ENCODE peak calls at places on chromosomes 4 and X, in five cellular contexts. D is breast epithelium; M is neural progenitor cell; A is tibial artery; N is CD8-positive, alpha-beta T cell. F is an unnamed sample. For H3K27me3, the result is how much of the 10 kb centered on the place peaks cover.

GRCh38 chr4:167219090-167219489 is 15.2 kb downstream of the SPOCK3 start:
- DNase-seq in M (no peak), N (no peak), D (no peak), A (no peak), F (no peak)

GRCh38 chr4:20284990-20285389 is 33.3 kb downstream of the SLIT2 start:
- DNase-seq in N (no peak), M (no peak), D (no peak), A (no peak), F (no peak)

GRCh38 chr4:101597204-101597603 is 193.3 kb upstream of the BANK1 start:
- DNase-seq in D (no peak), M (no peak), A (no peak), N (peak), F (no peak)

GRCh38 chr4:2516635-2517034 is 19.8 kb upstream of the FAM193A start:
- DNase-seq in N (no peak), A (no peak), M (no peak), D (no peak), F (no peak)

GRCh38 chr4:98466868-98467599 is 191.4 kb downstream of the TSPAN5 start:
- DNase-seq in M (no peak), A (no peak), N (no peak), D (no peak), F (no peak)

GRCh38 chr4:102612824-102613366 is 111.7 kb downstream of the NFKB1 start:
- DNase-seq in D (no peak), N (peak), A (no peak), M (no peak), F (no peak)

GRCh38 chrX:78329486-78329885 is 2.1 kb upstream of the CYSLTR1 start:
- DNase-seq in M (no peak), A (no peak), D (no peak), N (no peak), F (no peak)

GRCh38 chrX:26586570-26586969 is 370.6 kb downstream of the MAGEB5 start:
- DNase-seq in A (no peak), D (no peak), N (no peak), M (peak), F (no peak)

GRCh38 chrX:29652484-29652883 is 562.9 kb upstream of the MAGEB2 start:
- DNase-seq in N (no peak), D (no peak), M (no peak), A (no peak), F (no peak)

GRCh38 chr4:164956766-164957643 is 20.5 kb downstream of the TRIM61 start:
- DNase-seq in A (peak), D (peak), N (peak), M (peak), F (peak)

GRCh38 chr4:108384544-108384943 is 215.8 kb upstream of the LEF1 start:
- DNase-seq in A (no peak), N (no peak), D (no peak), M (no peak), F (no peak)

GRCh38 chr4:105786748-105787147 is 78.2 kb downstream of the GSTCD start:
- DNase-seq in M (no peak), D (no peak), A (no peak), N (no peak), F (no peak)

GRCh38 chr4:108644237-108644636 is 6.2 kb upstream of the OSTC start:
- DNase-seq in A (no peak), D (no peak), N (no peak), M (no peak), F (no peak)

GRCh38 chr4:33411182-33411581 is 2691.0 kb downstream of the PCDH7 start:
- DNase-seq in A (no peak), M (no peak), N (no peak), D (no peak), F (no peak)

GRCh38 chr4:67929447-67929846 is 33.8 kb downstream of the TMPRSS11A start:
- DNase-seq in N (no peak), A (no peak), M (no peak), D (no peak), F (no peak)

GRCh38 chr4:185002784-185003183 is 15.5 kb upstream of the HELT start:
- DNase-seq in D (no peak), M (no peak), A (peak), N (no peak), F (no peak)

GRCh38 chr4:150063128-150063527 is 15.1 kb upstream of the DCLK2 start:
- DNase-seq in N (no peak), M (no peak), A (no peak), D (no peak), F (no peak)

GRCh38 chr4:54277691-54278090 is 48.6 kb downstream of the PDGFRA start:
- DNase-seq in A (no peak), M (no peak), N (no peak), D (no peak), F (no peak)

GRCh38 chr4:73450398-73451004 is 14.5 kb downstream of the AFP start:
- DNase-seq in D (no peak), M (peak), N (no peak), A (no peak), F (peak)

GRCh38 chr4:99099311-99099710 is 10.7 kb upstream of the ADH5 start:
- DNase-seq in M (no peak), N (no peak), A (no peak), D (no peak), F (no peak)

GRCh38 chr4:16532240-16532990 is 306.1 kb upstream of the TAPT1 start:
- DNase-seq in N (no peak), A (no peak), M (no peak), D (peak), F (no peak)

GRCh38 chr4:4289055-4289454 is 899 bp downstream of the LYAR start:
- DNase-seq in N (no peak), M (no peak), D (no peak), A (no peak), F (no peak)

GRCh38 chrX:26783512-26784225 is 567.7 kb downstream of the MAGEB5 start:
- DNase-seq in A (no peak), N (no peak), M (peak), D (no peak), F (no peak)

GRCh38 chr4:31021008-31021407 is 300.8 kb downstream of the PCDH7 start:
- DNase-seq in N (no peak), M (no peak), A (no peak), D (no peak), F (no peak)

GRCh38 chrX:44943007-44943406 is 70.0 kb downstream of the KDM6A start:
- DNase-seq in D (no peak), N (no peak), A (no peak), M (no peak), F (no peak)

GRCh38 chr4:148059617-148060180 is 327.8 kb downstream of the ARHGAP10 start:
- DNase-seq in D (no peak), A (no peak), M (no peak), N (no peak), F (no peak)

GRCh38 chrX:39171686-39172085 is 370.4 kb downstream of the MID1IP1 start:
- DNase-seq in N (no peak), A (no peak), M (no peak), D (no peak), F (no peak)

GRCh38 chr4:183349673-183350072 is 27.4 kb upstream of the CLDN24 start:
- DNase-seq in D (no peak), N (no peak), M (no peak), A (no peak), F (no peak)

GRCh38 chrX:142089193-142089592 is 115.9 kb downstream of the MAGEC2 start:
- DNase-seq in A (no peak), D (no peak), N (no peak), M (no peak), F (no peak)

GRCh38 chr4:189198624-189199023 is 742.0 kb upstream of the FRG1 start:
- DNase-seq in N (no peak), M (no peak), D (no peak), A (no peak), F (no peak)

GRCh38 chrX:131734621-131735020 is 190.7 kb downstream of the OR13H1 start:
- DNase-seq in N (no peak), M (no peak), A (no peak), D (peak), F (peak)

GRCh38 chr4:37989398-37990260 is 29.4 kb downstream of the PTTG2 start:
- DNase-seq in D (no peak), M (no peak), N (no peak), A (no peak), F (no peak)

GRCh38 chrX:18291006-18291545 is 63.4 kb downstream of the SCML2 start:
- DNase-seq in D (no peak), M (no peak), N (no peak), A (no peak), F (no peak)

GRCh38 chr4:5404073-5404472 is 304.3 kb downstream of the EVC2 start:
- DNase-seq in A (peak), N (no peak), D (no peak), M (no peak), F (no peak)
- H3K27me3 ChIP-seq in A (under half), N (under half), D (under half), M (under half), F (under half)

GRCh38 chrX:11197671-11198070 is 86.5 kb downstream of the HCCS start:
- DNase-seq in A (no peak), M (no peak), D (no peak), N (no peak), F (no peak)
- H3K27me3 ChIP-seq in A (under half), M (under half), D (under half), N (under half), F (under half)

DNA sequence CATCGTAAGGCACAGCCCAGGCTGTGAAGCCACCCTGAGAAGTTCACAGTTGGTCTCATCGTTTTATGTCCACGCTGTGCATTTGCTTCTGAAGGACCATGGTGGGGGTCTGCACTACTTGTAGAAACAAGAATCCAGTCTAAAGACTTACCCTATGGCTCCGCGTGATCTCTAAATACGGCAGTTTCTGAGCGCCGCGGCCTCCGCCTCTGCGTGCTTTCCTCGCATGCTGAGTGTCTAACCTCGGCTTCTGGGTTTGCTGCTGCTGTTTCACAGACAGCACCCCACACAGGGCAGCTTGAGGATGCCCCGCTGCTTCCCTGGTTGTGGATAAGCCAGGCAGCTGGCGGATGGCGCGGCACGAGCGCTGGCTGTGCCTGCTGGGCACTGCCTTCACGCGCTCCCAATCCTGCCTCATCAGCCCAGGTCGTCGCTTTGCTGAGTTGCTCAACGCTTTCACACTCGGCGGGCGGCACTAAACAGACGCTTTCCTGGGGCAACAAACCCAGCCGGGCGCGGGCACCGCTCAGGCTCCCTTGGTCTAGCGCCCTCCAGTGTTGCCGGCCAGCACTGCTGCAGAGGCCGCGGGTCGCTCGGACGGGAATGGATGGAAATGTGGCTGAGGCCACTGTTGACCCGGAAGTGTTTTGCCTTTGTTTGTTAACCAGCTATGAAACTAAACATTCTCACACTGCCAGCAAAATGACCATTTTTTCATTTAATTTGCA is 39.2 kb downstream of the FGFRL1 start:
- DNase-seq in N (no peak), M (peak), A (peak), D (no peak), F (peak)
- H3K27me3 ChIP-seq in N (under half), M (half or more), A (half or more), D (under half), F (half or more)

DNA sequence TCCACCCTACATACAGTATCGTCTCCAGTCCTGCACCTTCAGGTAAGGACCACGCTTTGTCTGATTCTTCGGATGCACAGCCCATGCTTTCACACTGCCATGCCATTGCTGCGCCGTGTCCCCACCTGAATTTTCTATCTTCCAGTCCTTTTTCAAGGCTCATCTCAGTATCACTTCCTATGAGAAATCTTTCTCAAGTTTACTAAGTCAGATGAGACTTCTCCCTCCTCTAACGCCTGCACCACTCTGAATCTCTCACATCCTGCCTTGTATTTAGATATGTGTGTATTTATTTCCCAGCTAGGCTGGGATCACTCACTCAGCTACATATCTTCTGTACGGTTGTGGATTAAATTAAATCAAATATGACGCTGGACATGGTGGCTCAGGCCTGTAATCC is 116.8 kb downstream of the SMIM20 start:
- DNase-seq in M (no peak), A (no peak), D (no peak), N (no peak), F (no peak)
- H3K27me3 ChIP-seq in M (under half), A (under half), D (under half), N (under half), F (under half)

GRCh38 chrX:24146283-24146865 is 3.2 kb upstream of the ZFX start:
- DNase-seq in D (no peak), N (no peak), M (peak), A (no peak), F (no peak)

GRCh38 chrX:24148118-24148517 is 1.4 kb upstream of the ZFX start:
- DNase-seq in D (no peak), M (no peak), N (no peak), A (no peak), F (no peak)

GRCh38 chrX:24145340-24146186 is 4.0 kb upstream of the ZFX start:
- DNase-seq in D (no peak), M (no peak), A (no peak), N (no peak), F (no peak)

GRCh38 chrX:24147165-24147564 is 2.4 kb upstream of the ZFX start:
- DNase-seq in D (no peak), N (no peak), M (no peak), A (no peak), F (no peak)

GRCh38 chrX:24144528-24144927 is 5.0 kb upstream of the ZFX start:
- DNase-seq in A (no peak), N (no peak), M (no peak), D (no peak), F (no peak)
- H3K27me3 ChIP-seq in A (under half), N (under half), M (under half), D (under half), F (under half)

GRCh38 chrX:136034622-136035021 is 49.4 kb downstream of the SLC9A6 start:
- DNase-seq in N (no peak), A (no peak), D (no peak), M (no peak), F (no peak)

GRCh38 chrX:136035663-136036062 is 50.4 kb downstream of the SLC9A6 start:
- DNase-seq in M (no peak), A (no peak), D (no peak), N (no peak), F (no peak)

GRCh38 chrX:136030357-136031225 is 45.4 kb downstream of the SLC9A6 start:
- DNase-seq in A (peak), D (no peak), N (no peak), M (no peak), F (peak)

GRCh38 chrX:136031626-136032025 is 46.4 kb downstream of the SLC9A6 start:
- DNase-seq in D (no peak), N (no peak), A (no peak), M (no peak), F (no peak)

DNA sequence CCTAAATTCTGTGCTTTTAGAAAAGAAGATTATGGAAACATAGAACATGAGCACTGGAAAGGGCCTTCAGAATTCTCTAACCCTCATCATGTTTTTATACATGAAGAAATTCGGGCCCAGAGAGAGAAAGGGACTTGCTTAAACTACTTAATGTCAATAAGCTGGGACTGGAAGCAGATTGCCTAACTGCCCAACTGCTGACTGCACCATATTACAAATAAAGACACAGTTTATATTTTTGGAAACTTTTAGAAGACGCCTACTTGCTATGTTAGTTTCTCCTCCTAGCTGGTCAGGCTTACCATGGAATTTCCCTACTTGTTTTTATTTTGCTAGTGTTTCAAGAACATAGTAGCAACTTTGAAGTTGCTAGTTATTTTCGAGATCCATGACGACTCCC is 47.1 kb downstream of the SLC9A6 start:
- DNase-seq in A (peak), M (no peak), D (no peak), N (no peak), F (no peak)
- H3K27me3 ChIP-seq in A (under half), M (under half), D (under half), N (under half), F (under half)